ENCODE peak calls at places on chromosomes 4 and X, in five cellular contexts. V, C, Y, W and P are unnamed samples.

GRCh38 chrX:56564921-56565861 is 1.8 kb downstream of the UBQLN2 start:
- DNase-seq in V (no peak), C (peak), Y (no peak), W (no peak), P (no peak)

GRCh38 chr4:41719417-41719816 is 29.1 kb downstream of the PHOX2B start:
- DNase-seq in V (no peak), C (no peak), Y (no peak), W (no peak), P (no peak)

GRCh38 chrX:78123190-78123589 is 16.3 kb downstream of the TAF9B start:
- DNase-seq in V (no peak), C (no peak), Y (no peak), W (no peak), P (no peak)

GRCh38 chr4:1717129-1718094 is 3.7 kb downstream of the TMEM129 start:
- DNase-seq in V (no peak), C (peak), Y (no peak), W (no peak), P (no peak)

GRCh38 chrX:15349046-15349445 is 13.7 kb upstream of the PIGA start:
- DNase-seq in V (no peak), C (no peak), Y (no peak), W (peak), P (peak)

GRCh38 chr4:84957509-84958420 is 8.7 kb downstream of the WDFY3 start:
- DNase-seq in V (no peak), C (no peak), Y (no peak), W (no peak), P (no peak)

GRCh38 chrX:10833299-10834169 is 213.1 kb upstream of the MID1 start:
- DNase-seq in V (peak), C (no peak), Y (no peak), W (peak), P (no peak)

GRCh38 chr4:23827971-23828680 is 61.7 kb downstream of the PPARGC1A start:
- DNase-seq in V (no peak), C (no peak), Y (no peak), W (no peak), P (no peak)

GRCh38 chrX:49164589-49165360 is 2.2 kb downstream of the MAGIX start:
- DNase-seq in V (no peak), C (peak), Y (no peak), W (no peak), P (no peak)

GRCh38 chr4:3667258-3667657 is 98.9 kb upstream of the ADRA2C start:
- DNase-seq in V (no peak), C (no peak), Y (no peak), W (no peak), P (no peak)

GRCh38 chrX:115112411-115112810 is 76.8 kb upstream of the RBMXL3 start:
- DNase-seq in V (no peak), C (no peak), Y (no peak), W (no peak), P (no peak)

GRCh38 chrX:103533428-103534216 is 14.3 kb upstream of the RAB40A start:
- DNase-seq in V (peak), C (peak), Y (no peak), W (peak), P (peak)

GRCh38 chr4:160110891-160111290 is 1008.0 kb downstream of the RAPGEF2 start:
- DNase-seq in V (no peak), C (no peak), Y (no peak), W (no peak), P (no peak)

GRCh38 chr4:8644966-8645752 is 52.6 kb downstream of the CPZ start:
- DNase-seq in V (peak), C (peak), Y (no peak), W (no peak), P (no peak)

GRCh38 chr4:105241456-105241855 is 94.8 kb downstream of the TET2 start:
- DNase-seq in V (no peak), C (no peak), Y (no peak), W (no peak), P (no peak)
- TF ChIP-seq POLR2AphosphoS5 in V (no peak), C (no peak), Y (no peak), W (no peak), P (no peak)

GRCh38 chr4:184474261-184475095 is at the start of gene IRF2:
- DNase-seq in V (peak), C (peak), Y (peak), W (peak), P (peak)
- TF ChIP-seq POLR2AphosphoS5 in V (peak), C (peak), Y (peak), W (peak), P (peak)

GRCh38 chr4:76198411-76199237 is 15.0 kb downstream of the SCARB2 start:
- DNase-seq in V (peak), C (no peak), Y (no peak), W (peak), P (peak)
- TF ChIP-seq POLR2AphosphoS5 in V (peak), C (no peak), Y (no peak), W (peak), P (peak)

DNA sequence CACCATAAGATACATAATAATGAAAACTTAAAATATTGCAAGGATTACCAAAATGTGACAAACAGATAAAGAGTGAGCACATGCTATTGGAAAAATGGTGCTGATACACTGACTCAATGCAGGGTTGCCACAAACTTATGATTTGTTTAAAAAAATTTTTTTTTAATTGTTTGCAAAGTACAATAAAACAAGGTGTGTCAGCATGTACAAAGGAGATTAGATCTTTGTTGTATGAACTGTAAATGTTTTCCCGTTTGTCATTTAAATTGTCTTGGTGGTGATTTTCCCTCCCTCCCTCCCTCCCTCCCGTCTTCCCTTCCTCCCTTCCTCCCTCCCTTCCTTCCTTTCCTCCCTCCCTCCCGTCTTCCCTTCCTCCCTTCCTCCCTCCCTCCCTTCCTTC is 31.4 kb downstream of the ANXA5 start:
- DNase-seq in V (no peak), C (no peak), Y (no peak), W (no peak), P (no peak)
- TF ChIP-seq POLR2AphosphoS5 in V (no peak), C (no peak), Y (no peak), W (no peak), P (no peak)

GRCh38 chr4:187811586-187811985 is 184.0 kb upstream of the ZFP42 start:
- DNase-seq in V (no peak), C (no peak), Y (no peak), W (no peak), P (no peak)
- TF ChIP-seq POLR2AphosphoS5 in V (no peak), C (no peak), Y (no peak), W (no peak), P (no peak)

DNA sequence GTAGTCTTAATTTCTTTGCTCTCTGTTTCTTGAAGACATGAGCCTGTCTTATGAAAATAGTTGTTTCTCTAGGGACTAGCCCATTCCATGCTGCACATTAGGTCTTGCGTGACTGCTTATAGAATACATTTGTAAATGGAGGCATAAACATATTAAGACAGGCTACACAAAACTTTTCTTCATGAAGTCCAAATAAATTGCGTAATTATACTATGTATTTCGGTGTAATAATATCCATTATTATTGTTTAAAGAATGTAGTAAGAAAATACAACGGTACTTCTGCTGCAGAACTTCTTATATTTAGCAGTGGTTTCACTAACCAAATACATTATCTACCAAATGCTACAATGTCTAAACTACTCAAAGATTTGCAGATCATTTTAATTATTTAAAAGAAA is 8.5 kb upstream of the NAA11 start:
- DNase-seq in V (no peak), C (no peak), Y (no peak), W (no peak), P (no peak)
- TF ChIP-seq POLR2AphosphoS5 in V (no peak), C (no peak), Y (no peak), W (no peak), P (no peak)

DNA sequence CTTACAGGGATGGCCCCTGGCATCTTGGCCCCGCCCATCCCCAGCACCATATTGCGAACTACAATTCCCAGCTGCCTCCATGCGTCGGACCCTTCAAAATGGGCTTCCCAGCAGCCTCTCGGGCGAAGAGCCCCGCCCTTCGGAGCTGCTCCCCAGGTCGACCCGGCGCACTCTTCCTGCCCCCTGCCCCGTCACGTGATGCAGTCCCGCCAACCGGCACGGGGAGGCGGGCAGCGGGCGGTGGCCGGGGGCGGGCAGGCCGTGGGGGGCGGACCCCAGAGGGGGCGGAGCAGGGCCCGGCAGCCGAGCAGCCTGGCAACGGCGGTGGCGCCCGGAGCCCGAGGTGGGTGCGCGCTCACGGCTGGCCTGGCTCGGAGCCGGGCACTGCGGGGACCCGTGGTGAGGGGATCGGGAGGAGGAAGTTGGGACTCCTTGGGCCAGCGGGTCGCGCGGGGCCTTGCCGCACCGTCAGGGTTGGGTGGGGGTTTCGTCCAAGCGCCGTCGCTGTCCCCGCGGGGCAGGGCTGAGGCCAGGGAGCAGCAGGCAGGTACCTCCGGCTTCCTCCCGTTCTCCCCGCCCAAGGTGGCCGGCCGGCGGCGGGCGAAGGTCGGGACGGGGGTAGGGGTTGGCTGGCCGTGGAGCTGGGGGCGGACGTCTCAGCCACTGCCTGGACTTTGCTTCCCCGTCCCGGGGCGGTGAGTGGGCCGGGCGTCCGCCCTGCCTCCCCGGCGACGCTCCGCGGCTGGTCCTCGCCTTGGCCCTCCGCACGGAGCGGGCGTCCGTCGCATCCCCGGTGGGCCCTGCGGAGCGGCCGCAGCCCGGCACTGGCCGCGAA is at the start of gene MTM1:
- DNase-seq in V (peak), C (peak), Y (peak), W (peak), P (peak)
- TF ChIP-seq POLR2AphosphoS5 in V (peak), C (peak), Y (no peak), W (peak), P (no peak)

DNA sequence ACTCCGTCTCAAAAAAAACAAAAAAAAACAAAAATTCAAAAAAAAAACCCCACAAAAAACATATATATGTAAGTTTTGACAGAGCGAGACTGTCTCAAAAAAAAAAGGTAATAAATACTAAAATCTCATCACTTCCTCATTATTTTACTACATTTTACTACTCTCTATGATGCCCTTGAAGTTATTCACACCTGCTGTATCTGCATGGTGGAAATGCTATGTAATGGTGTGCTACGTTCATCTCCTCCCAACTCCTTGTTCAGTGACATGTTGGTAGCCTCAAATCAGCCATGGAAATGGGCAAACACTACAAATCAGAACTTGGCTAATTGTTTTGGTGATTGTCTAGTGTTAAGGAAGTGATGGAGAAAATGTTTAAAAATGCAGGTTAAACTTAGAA is 11.8 kb downstream of the RPS4X start:
- DNase-seq in V (no peak), C (no peak), Y (no peak), W (no peak), P (no peak)
- TF ChIP-seq POLR2AphosphoS5 in V (no peak), C (no peak), Y (no peak), W (no peak), P (no peak)